ENCODE peak calls at places on chromosomes 16 and 17, in seven cellular contexts. R, U, B, A, K, P and C are unnamed samples.

GRCh38 chr17:36849871-36850348 is 87.4 kb upstream of the LHX1 start:
- DNase-seq in B (peak; percentile 52), U (no peak), P (no peak), R (no peak), A (no peak), K (no peak), C (no peak)

GRCh38 chr17:79072544-79072943 is 2.1 kb upstream of the ENGASE start:
- DNase-seq in A (no peak), R (no peak), P (no peak), U (no peak), K (no peak), B (no peak), C (peak; percentile 61)

GRCh38 chr16:88618182-88618955 is 20.0 kb upstream of the IL17C start:
- DNase-seq in A (no peak), U (no peak), K (no peak), P (no peak), R (no peak), B (no peak), C (no peak)

GRCh38 chr16:84504420-84505248 is at the start of gene MEAK7:
- DNase-seq in R (peak; percentile 99), B (peak; percentile 98), K (peak; percentile 99), A (peak; percentile 95), P (peak; percentile 99), U (peak; percentile 99), C (peak; percentile 98)

GRCh38 chr16:354286-354881 is 1.9 kb upstream of the AXIN1 start:
- DNase-seq in P (no peak), B (no peak), R (no peak), K (no peak), U (no peak), A (no peak), C (no peak)

GRCh38 chr16:68387301-68387700 is 61.0 kb downstream of the SMPD3 start:
- DNase-seq in A (no peak), K (no peak), R (peak; percentile 51), P (peak; percentile 89), U (no peak), B (no peak), C (peak; percentile 95)

GRCh38 chr17:50588391-50589111 is 28.0 kb downstream of the CACNA1G start:
- DNase-seq in R (no peak), B (no peak), P (no peak), U (no peak), A (no peak), K (no peak), C (no peak)

GRCh38 chr17:16918443-16918842 is 53.5 kb downstream of the TNFRSF13B start:
- DNase-seq in A (no peak), R (no peak), P (peak; percentile 8), U (peak; percentile 16), B (no peak), K (peak; percentile 39), C (peak; percentile 18)

GRCh38 chr17:83173997-83174858 is 94.8 kb downstream of the METRNL start:
- DNase-seq in P (no peak), A (no peak), R (peak; percentile 40), U (no peak), B (peak; percentile 91), K (peak; percentile 48), C (peak; percentile 58)

GRCh38 chr17:26818736-26819135 is 475.2 kb upstream of the WSB1 start:
- DNase-seq in K (no peak), R (no peak), U (no peak), A (no peak), P (no peak), B (peak; percentile 8), C (no peak)

GRCh38 chr17:62614142-62614541 is 13.3 kb upstream of the MRC2 start:
- DNase-seq in R (no peak), K (no peak), B (peak; percentile 96), P (no peak), A (no peak), U (no peak), C (no peak)

GRCh38 chr17:44608732-44609435 is 47.4 kb upstream of the MEIOC start:
- DNase-seq in A (no peak), R (no peak), U (no peak), K (no peak), P (no peak), B (no peak), C (no peak)

GRCh38 chr16:79054593-79054992 is 545.9 kb downstream of the MAF start:
- DNase-seq in K (no peak), A (no peak), R (no peak), U (no peak), P (no peak), B (no peak), C (no peak)

GRCh38 chr17:57869599-57870282 is 19.9 kb upstream of the MRPS23 start:
- DNase-seq in U (peak; percentile 42), K (no peak), R (no peak), A (no peak), B (peak; percentile 92), P (no peak), C (no peak)

GRCh38 chr17:41824086-41824485 is 11.3 kb downstream of the FKBP10 start:
- DNase-seq in R (no peak), B (peak; percentile 71), A (no peak), U (no peak), P (no peak), K (no peak), C (no peak)

GRCh38 chr16:81804134-81804610 is 25.1 kb downstream of the PLCG2 start:
- DNase-seq in R (no peak), A (no peak), K (no peak), U (no peak), B (no peak), P (no peak), C (no peak)

GRCh38 chr17:34797724-34798123 is 163.5 kb downstream of the CCT6B start:
- DNase-seq in K (no peak), A (no peak), P (no peak), B (peak; percentile 8), R (no peak), U (no peak), C (no peak)

GRCh38 chr16:86134802-86135461 is 236.0 kb downstream of the IRF8 start:
- DNase-seq in R (no peak), B (peak; percentile 7), A (no peak), P (no peak), K (no peak), U (no peak), C (no peak)

GRCh38 chr16:31403590-31404352 is 10.6 kb downstream of the ITGAD start:
- DNase-seq in K (no peak), A (no peak), U (no peak), B (no peak), R (no peak), P (no peak), C (no peak)

GRCh38 chr16:69762843-69763556 is 868 bp downstream of the WWP2 start:
- DNase-seq in R (no peak), K (no peak), U (no peak), A (no peak), B (peak; percentile 42), P (peak; percentile 30), C (no peak)

GRCh38 chr16:12210258-12210880 is 233.8 kb downstream of the SNX29 start:
- DNase-seq in A (no peak), R (no peak), P (no peak), K (no peak), U (no peak), B (no peak), C (no peak)

GRCh38 chr17:36036240-36036639 is 18.5 kb upstream of the CCL23 start:
- DNase-seq in U (no peak), A (no peak), B (no peak), P (no peak), K (no peak), R (no peak), C (no peak)

GRCh38 chr17:14813649-14814048 is 451.5 kb downstream of the PMP22 start:
- DNase-seq in R (peak; percentile 60), K (no peak), P (no peak), A (no peak), U (no peak), B (no peak), C (no peak)
- TF ChIP-seq CTCF in R (no peak), K (peak; percentile 8), P (no peak), A (peak; percentile 36), U (no peak), B (peak; percentile 12), C (no peak)

DNA sequence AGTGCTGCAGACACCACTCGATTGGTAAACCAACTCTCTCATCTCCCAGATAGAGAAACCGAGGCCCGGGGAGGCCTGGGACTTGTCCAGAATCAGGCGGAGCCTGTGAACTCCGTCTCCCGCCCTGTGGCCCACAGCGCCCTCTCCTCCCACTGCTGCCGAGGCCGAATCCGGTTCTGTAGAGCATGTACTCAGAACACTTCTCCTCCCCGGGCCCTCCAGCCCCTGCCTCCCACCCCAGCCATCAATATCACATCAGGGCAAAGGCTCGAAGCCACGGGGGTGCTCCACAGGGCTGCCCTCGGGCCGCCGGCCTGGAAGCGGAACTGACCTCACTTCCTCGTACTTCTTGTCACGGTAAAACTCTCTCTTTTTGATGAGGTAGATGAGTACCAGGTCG is 13.0 kb downstream of the EMC6 start:
- DNase-seq in R (no peak), A (no peak), K (no peak), B (no peak), U (no peak), P (no peak), C (no peak)
- TF ChIP-seq CTCF in R (no peak), A (no peak), K (no peak), B (no peak), U (no peak), P (no peak), C (no peak)

DNA sequence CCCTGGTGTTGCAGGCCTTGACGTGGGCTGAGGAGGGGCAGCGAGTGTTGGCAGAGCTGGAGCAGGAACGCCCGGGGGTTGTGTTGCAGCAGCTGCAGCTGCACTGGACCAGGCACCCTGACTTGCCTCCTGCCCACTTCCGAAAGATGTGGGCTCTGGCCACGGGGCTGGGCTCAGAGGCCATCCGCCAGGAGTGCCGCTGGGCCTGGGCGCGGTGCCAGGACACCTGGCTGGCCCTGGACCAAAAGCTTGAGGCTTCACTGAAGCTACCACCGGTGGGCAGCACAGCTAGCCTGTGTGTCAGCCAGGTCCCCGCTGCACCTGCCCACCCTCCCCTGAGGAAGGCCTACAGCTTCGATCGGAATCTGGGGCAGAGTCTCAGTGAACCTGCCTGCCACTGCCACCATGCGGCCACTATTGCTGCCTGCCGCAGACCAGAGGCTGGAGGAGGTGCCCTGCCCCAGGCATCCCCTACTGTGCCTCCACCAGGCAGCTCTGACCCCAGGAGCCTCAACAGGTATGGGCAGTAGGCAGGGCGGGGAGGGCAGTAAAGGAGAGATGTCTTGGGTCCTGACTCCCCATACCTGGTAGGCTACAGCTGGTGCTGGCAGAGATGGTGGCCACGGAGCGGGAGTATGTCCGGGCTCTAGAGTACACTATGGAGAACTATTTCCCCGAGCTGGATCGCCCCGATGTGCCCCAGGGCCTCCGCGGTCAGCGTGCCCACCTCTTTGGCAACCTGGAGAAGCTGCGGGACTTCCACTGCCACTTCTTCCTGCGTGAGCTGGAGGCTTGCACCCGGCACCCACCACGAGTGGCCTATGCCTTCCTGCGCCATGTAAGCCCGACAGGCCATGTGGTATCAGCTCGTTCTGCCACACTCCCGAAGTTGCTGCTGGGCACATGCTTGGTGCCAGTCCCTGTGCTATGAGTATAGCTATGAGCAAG is 5.6 kb downstream of the PLEKHG4 start:
- DNase-seq in P (peak; percentile 49), U (no peak), A (no peak), B (no peak), K (peak; percentile 61), R (no peak), C (peak; percentile 65)
- TF ChIP-seq CTCF in P (peak; percentile 47), U (peak; percentile 50), A (no peak), B (peak; percentile 40), K (peak; percentile 33), R (peak; percentile 39), C (peak; percentile 58)

DNA sequence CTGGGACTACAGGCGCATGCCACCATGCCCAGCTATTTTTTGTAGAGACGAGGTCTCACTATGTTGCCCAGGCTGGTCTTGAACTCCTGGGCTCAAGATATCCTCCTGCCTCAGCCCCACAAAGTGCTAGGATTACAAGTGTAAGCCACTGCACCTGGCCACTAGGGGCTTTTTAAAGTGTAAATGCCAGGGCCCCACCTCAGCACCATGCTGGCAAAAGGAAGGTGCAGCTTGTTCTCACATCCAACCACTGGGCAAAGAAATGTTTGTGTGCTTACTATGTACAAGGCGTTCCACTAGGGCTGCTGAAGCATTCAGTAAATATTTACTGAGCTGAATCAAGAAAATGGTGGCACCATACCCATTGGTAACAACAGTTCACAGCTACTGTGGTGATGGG is 22.6 kb downstream of the COG1 start:
- DNase-seq in R (no peak), K (no peak), U (no peak), A (no peak), B (no peak), P (no peak), C (no peak)
- TF ChIP-seq CTCF in R (no peak), K (peak; percentile 27), U (no peak), A (no peak), B (no peak), P (peak; percentile 12), C (no peak)